ENCODE peak calls at places on chromosomes 5 and 9, in four cellular contexts. K is H1, V is HepG2, H is GM12878. P is an unnamed sample.

GRCh38 chr9:75997196-75997595 is 106.7 kb downstream of the PCSK5 start:
- DNase-seq in K (no peak), V (no peak), H (no peak), P (no peak)

GRCh38 chr9:131420913-131421312 is 27.0 kb downstream of the PRRC2B start:
- DNase-seq in K (no peak), V (peak), H (no peak), P (no peak)

GRCh38 chr5:127068771-127069330 is 4.5 kb downstream of the C5orf63 start:
- DNase-seq in V (no peak), H (no peak), K (no peak), P (no peak)

GRCh38 chr9:132699926-132700325 is 29.7 kb downstream of the GTF3C4 start:
- DNase-seq in H (no peak), K (no peak), V (no peak), P (no peak)

GRCh38 chr9:110320651-110321050 is 17.0 kb downstream of the TXNDC8 start:
- DNase-seq in K (no peak), V (no peak), H (no peak), P (no peak)

GRCh38 chr9:37938121-37938906 is 34.4 kb upstream of the SLC25A51 start:
- DNase-seq in H (no peak), V (no peak), K (no peak), P (peak)

GRCh38 chr5:64612349-64612961 is 77.8 kb upstream of the SHISAL2B start:
- DNase-seq in H (no peak), V (peak), K (no peak), P (peak)

GRCh38 chr5:38853753-38854470 is 8.1 kb downstream of the OSMR start:
- DNase-seq in K (no peak), H (no peak), V (no peak), P (no peak)

GRCh38 chr5:39019231-39019630 is 55.0 kb downstream of the RICTOR start:
- DNase-seq in V (no peak), H (no peak), K (no peak), P (no peak)

GRCh38 chr5:17802256-17802655 is 168.0 kb downstream of the TAF11L14 start:
- DNase-seq in V (no peak), K (no peak), H (no peak), P (peak)

GRCh38 chr5:90528704-90529233 is 615 bp downstream of the LYSMD3 start:
- DNase-seq in H (no peak), K (no peak), V (no peak), P (no peak)

GRCh38 chr5:2756211-2756746 is 4.8 kb upstream of the IRX2 start:
- DNase-seq in H (no peak), V (no peak), K (peak), P (no peak)

GRCh38 chr5:41433552-41434181 is 76.7 kb downstream of the PLCXD3 start:
- DNase-seq in H (no peak), K (peak), V (no peak), P (no peak)

GRCh38 chr5:119037496-119038215 is 33.2 kb upstream of the DMXL1 start:
- DNase-seq in V (no peak), K (no peak), H (no peak), P (no peak)

GRCh38 chr5:130109152-130109551 is 204.9 kb downstream of the CHSY3 start:
- DNase-seq in H (no peak), V (peak), K (no peak), P (peak)

GRCh38 chr5:168899264-168899663 is 320.1 kb upstream of the PANK3 start:
- DNase-seq in K (no peak), H (no peak), V (no peak), P (no peak)

GRCh38 chr5:124736111-124736813 is 10.2 kb downstream of the ZNF608 start:
- DNase-seq in H (no peak), K (no peak), V (no peak), P (no peak)

GRCh38 chr9:83583151-83584014 is 39.6 kb upstream of the IDNK start:
- DNase-seq in V (peak), H (no peak), K (peak), P (peak)

GRCh38 chr9:8401961-8402701 is 602.6 kb upstream of the DMAC1 start:
- DNase-seq in V (no peak), K (no peak), H (no peak), P (no peak)

GRCh38 chr5:8756498-8757084 is 789.3 kb downstream of the SEMA5A start:
- DNase-seq in K (no peak), H (no peak), V (no peak), P (peak)

GRCh38 chr9:97682242-97682641 is 14.9 kb downstream of the XPA start:
- DNase-seq in K (no peak), V (no peak), H (no peak), P (no peak)

GRCh38 chr5:160152287-160152686 is 33.0 kb upstream of the PWWP2A start:
- DNase-seq in V (no peak), K (no peak), H (no peak), P (no peak)

GRCh38 chr5:160150381-160150780 is 31.1 kb upstream of the PWWP2A start:
- DNase-seq in H (no peak), K (no peak), V (no peak), P (no peak)

GRCh38 chr5:160158087-160158486 is 38.8 kb upstream of the PWWP2A start:
- DNase-seq in H (no peak), V (no peak), K (no peak), P (no peak)

GRCh38 chr5:160152901-160153300 is 33.7 kb upstream of the PWWP2A start:
- DNase-seq in H (no peak), K (no peak), V (no peak), P (no peak)

GRCh38 chr5:160155017-160155725 is 35.9 kb upstream of the PWWP2A start:
- DNase-seq in K (no peak), H (no peak), V (no peak), P (no peak)
- TF ChIP-seq SUZ12 in K (no peak), H (no peak), V (no peak), P (no peak)

DNA sequence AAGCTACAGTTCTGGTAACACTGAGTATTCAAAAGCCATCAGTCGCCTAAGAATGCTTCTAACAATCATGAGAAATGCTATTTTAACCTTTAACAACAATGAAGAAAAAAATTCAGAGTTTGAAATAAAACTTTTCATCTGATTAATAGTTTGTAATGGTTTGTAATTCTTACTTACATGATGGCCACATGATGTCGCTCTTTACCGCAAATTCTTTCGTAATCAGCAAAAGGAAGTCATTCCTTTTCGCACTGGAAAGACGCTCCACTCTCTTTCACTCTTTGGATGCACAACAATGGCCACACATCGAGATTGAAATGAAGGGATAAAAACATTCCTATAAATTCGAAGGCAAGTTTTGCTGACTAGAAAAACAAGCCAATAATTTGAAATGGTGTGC is at the start of gene PCDHA7:
- DNase-seq in H (no peak), K (no peak), V (peak), P (no peak)
- TF ChIP-seq YY1 in H (no peak), K (no peak), V (no peak), P (no peak)

DNA sequence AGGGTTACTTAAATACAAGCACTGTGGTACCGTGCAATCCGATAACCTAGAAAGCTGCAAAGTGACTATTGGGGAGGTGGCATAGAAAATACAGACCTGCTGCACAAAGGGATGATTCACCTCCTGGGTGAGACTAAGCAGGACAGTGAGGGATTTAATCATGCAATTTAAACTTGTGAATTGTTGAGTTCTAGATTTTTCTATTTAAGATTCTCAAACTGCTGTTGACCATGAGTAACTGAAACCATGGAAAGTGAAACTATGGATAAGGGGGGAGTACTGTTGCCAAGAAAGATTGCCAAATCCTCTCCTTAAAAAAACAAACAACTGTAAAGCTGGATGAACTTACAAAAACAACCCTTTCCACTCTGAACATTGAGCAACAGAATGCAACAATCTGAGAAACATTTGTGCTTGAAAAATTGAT is 61.5 kb upstream of the NUDT12 start:
- DNase-seq in K (no peak), H (no peak), V (no peak), P (no peak)
- H3K9ac ChIP-seq in K (no peak), H (no peak), V (no peak), P (no peak)

GRCh38 chr9:136012651-136013050 is 51.5 kb upstream of the UBAC1 start:
- DNase-seq in V (no peak), H (no peak), K (no peak), P (no peak)

GRCh38 chr9:136010615-136011341 is 49.6 kb upstream of the UBAC1 start:
- DNase-seq in H (no peak), K (no peak), V (no peak), P (no peak)

GRCh38 chr9:136013116-136013515 is 51.9 kb upstream of the UBAC1 start:
- DNase-seq in H (no peak), V (no peak), K (no peak), P (no peak)

GRCh38 chr9:136011376-136011702 is 50.2 kb upstream of the UBAC1 start:
- DNase-seq in H (no peak), K (no peak), V (no peak), P (no peak)

GRCh38 chr9:136011703-136012496 is 50.7 kb upstream of the UBAC1 start:
- DNase-seq in H (no peak), K (no peak), V (peak), P (no peak)
- TF ChIP-seq SUZ12 in H (no peak), K (no peak), V (no peak), P (no peak)

DNA sequence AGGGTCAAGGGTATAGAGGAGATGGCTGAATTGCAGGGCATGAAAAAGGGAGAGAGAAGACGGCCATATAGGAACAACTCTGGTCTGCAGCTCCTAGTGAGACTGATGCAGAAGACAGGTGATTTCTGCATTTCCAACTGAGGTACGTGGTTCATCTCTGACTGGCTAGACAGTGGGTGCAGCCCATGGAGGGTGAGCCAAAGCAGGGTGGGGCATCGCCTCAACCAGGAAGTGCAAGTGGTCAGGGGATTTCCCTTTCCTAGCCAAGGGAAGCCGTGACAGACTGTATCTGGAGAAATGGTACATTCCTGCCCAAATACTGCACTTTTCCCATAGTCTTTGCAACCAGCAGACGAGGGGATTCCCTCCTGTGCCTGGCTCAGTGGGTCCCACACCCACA is 22.6 kb upstream of the GNAQ start:
- DNase-seq in H (no peak), K (no peak), V (no peak), P (no peak)
- TF ChIP-seq YY1 in H (no peak), K (no peak), V (no peak), P (no peak)

P was measured in NT2/D1.